ENCODE peak calls at places on chromosomes 6 and 20, in nine cellular contexts. V, R, D, A, O, W, Y, B and S are unnamed samples.

GRCh38 chr6:84897874-84898635 is 133.7 kb upstream of the TBX18 start:
- DNase-seq in V (no peak), R (no peak), D (no peak), A (no peak), O (peak), W (peak), Y (no peak), B (peak), S (no peak)

GRCh38 chr6:91681341-91681740 is 1094.5 kb upstream of the MAP3K7 start:
- DNase-seq in V (no peak), R (no peak), D (no peak), A (no peak), O (no peak), W (no peak), Y (no peak), B (no peak), S (no peak)

GRCh38 chr6:68976260-68976659 is 341.2 kb downstream of the ADGRB3 start:
- DNase-seq in V (peak), R (no peak), D (no peak), A (no peak), O (no peak), W (no peak), Y (no peak), B (no peak), S (no peak)

GRCh38 chr6:152441892-152442291 is 195.3 kb downstream of the SYNE1 start:
- DNase-seq in V (no peak), R (no peak), D (no peak), A (no peak), O (no peak), W (no peak), Y (no peak), B (no peak), S (no peak)

GRCh38 chr6:55642366-55642765 is 63.4 kb upstream of the HMGCLL1 start:
- DNase-seq in V (no peak), R (no peak), D (no peak), A (no peak), O (no peak), W (no peak), Y (no peak), B (no peak), S (no peak)

GRCh38 chr6:149235130-149235561 is 82.4 kb upstream of the TAB2 start:
- DNase-seq in V (no peak), R (no peak), D (no peak), A (peak), O (peak), W (peak), Y (no peak), B (peak), S (no peak)

GRCh38 chr20:17875106-17875980 is 93.3 kb downstream of the SNX5 start:
- DNase-seq in V (no peak), R (no peak), D (peak), A (no peak), O (peak), W (peak), Y (no peak), B (peak), S (no peak)

GRCh38 chr20:50189681-50190250 is 864 bp upstream of the CEBPB start:
- DNase-seq in V (peak), R (no peak), D (peak), A (no peak), O (no peak), W (no peak), Y (no peak), B (peak), S (no peak)

GRCh38 chr6:53524455-53524815 is 20.5 kb downstream of the GCLC start:
- DNase-seq in V (no peak), R (no peak), D (no peak), A (no peak), O (peak), W (peak), Y (no peak), B (peak), S (no peak)

GRCh38 chr6:28543671-28544131 is 18.0 kb downstream of the GPX5 start:
- DNase-seq in V (peak), R (no peak), D (no peak), A (peak), O (peak), W (no peak), Y (peak), B (peak), S (no peak)

GRCh38 chr20:54267510-54268003 is 59.7 kb downstream of the PFDN4 start:
- DNase-seq in V (peak), R (no peak), D (no peak), A (no peak), O (peak), W (no peak), Y (no peak), B (peak), S (no peak)

GRCh38 chr6:119942078-119942752 is 592.7 kb upstream of the MAN1A1 start:
- DNase-seq in V (no peak), R (no peak), D (no peak), A (no peak), O (no peak), W (no peak), Y (no peak), B (no peak), S (no peak)

GRCh38 chr6:143262859-143263258 is 187.6 kb downstream of the ADAT2 start:
- DNase-seq in V (no peak), R (no peak), D (no peak), A (no peak), O (no peak), W (no peak), Y (no peak), B (no peak), S (no peak)

GRCh38 chr6:24797596-24798216 is 1.0 kb downstream of the ARMH2 start:
- DNase-seq in V (no peak), R (no peak), D (no peak), A (no peak), O (peak), W (no peak), Y (no peak), B (peak), S (no peak)

GRCh38 chr6:43761666-43762409 is 8.2 kb upstream of the VEGFA start:
- DNase-seq in V (no peak), R (no peak), D (peak), A (no peak), O (no peak), W (no peak), Y (no peak), B (no peak), S (no peak)

GRCh38 chr6:86937219-86938079 is at the start of gene HTR1E:
- DNase-seq in V (peak), R (no peak), D (no peak), A (no peak), O (peak), W (no peak), Y (no peak), B (peak), S (peak)

GRCh38 chr6:119832411-119832810 is 482.9 kb upstream of the MAN1A1 start:
- DNase-seq in V (no peak), R (no peak), D (no peak), A (no peak), O (no peak), W (no peak), Y (no peak), B (no peak), S (no peak)

GRCh38 chr6:5287205-5287965 is 26.1 kb downstream of the FARS2 start:
- DNase-seq in V (no peak), R (no peak), D (no peak), A (no peak), O (peak), W (peak), Y (no peak), B (peak), S (no peak)

GRCh38 chr20:13222319-13222716 is 1.2 kb downstream of the ISM1 start:
- DNase-seq in V (peak), R (no peak), D (no peak), A (no peak), O (no peak), W (no peak), Y (no peak), B (no peak), S (no peak)

GRCh38 chr6:18488526-18489270 is 101.5 kb downstream of the RNF144B start:
- DNase-seq in V (no peak), R (peak), D (no peak), A (no peak), O (peak), W (no peak), Y (no peak), B (no peak), S (no peak)

GRCh38 chr20:58081842-58082241 is 146.6 kb downstream of the ANKRD60 start:
- DNase-seq in V (no peak), R (no peak), D (no peak), A (no peak), O (peak), W (no peak), Y (no peak), B (peak), S (no peak)

GRCh38 chr6:91705646-91706045 is 1118.8 kb upstream of the MAP3K7 start:
- DNase-seq in V (no peak), R (no peak), D (no peak), A (no peak), O (peak), W (no peak), Y (no peak), B (no peak), S (no peak)

GRCh38 chr20:33689973-33690372 is 3.8 kb upstream of the E2F1 start:
- DNase-seq in V (no peak), R (no peak), D (no peak), A (peak), O (peak), W (no peak), Y (peak), B (peak), S (peak)

GRCh38 chr6:122947355-122947754 is 48.7 kb upstream of the CLVS2 start:
- DNase-seq in V (peak), R (no peak), D (no peak), A (no peak), O (peak), W (peak), Y (no peak), B (no peak), S (peak)

GRCh38 chr6:25971187-25971811 is 8.7 kb downstream of the TRIM38 start:
- DNase-seq in V (no peak), R (no peak), D (no peak), A (no peak), O (peak), W (peak), Y (no peak), B (peak), S (no peak)

GRCh38 chr6:92635553-92636153 is 783.7 kb downstream of the EPHA7 start:
- DNase-seq in V (no peak), R (no peak), D (no peak), A (no peak), O (no peak), W (no peak), Y (no peak), B (no peak), S (no peak)

GRCh38 chr6:47495954-47496545 is 18.5 kb downstream of the CD2AP start:
- DNase-seq in V (no peak), R (no peak), D (no peak), A (no peak), O (no peak), W (no peak), Y (no peak), B (no peak), S (no peak)

GRCh38 chr6:164398647-164399046 is 910.8 kb downstream of the C6orf118 start:
- DNase-seq in V (no peak), R (no peak), D (no peak), A (no peak), O (no peak), W (no peak), Y (no peak), B (no peak), S (no peak)
- H3K4me3 ChIP-seq in V (no peak), R (no peak), D (no peak), A (no peak), O (no peak), W (no peak), Y (no peak), B (no peak), S (no peak)

DNA sequence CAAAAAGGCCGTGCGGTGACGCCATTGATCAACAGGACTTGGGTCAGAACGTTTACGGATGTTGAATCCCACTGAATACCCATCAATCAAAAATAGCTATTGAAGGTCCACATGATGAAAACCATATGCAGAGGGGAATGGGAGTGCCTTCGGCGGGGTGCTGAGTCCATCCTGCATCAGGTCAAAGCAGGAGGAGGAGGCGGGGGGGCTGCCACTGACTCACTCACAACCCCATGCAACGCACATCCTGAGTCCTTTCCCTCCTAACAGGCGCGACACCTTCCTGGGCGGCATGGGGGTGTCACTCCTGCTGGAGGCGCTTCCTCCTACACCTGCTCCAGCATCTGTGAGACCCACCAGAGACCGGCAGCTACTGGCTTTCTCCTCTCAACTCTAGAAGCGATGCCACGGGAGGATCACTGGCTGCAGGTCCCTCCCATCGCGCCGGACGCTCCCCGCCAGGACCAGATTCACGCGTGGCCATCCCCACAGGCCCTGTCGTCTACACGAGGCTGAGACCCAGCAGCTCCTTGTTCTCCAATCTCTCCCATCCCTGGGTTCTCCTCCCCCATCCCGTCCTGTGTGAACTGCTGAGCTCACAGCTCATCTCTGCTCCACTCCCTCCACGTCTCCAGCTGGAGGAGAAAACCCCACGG is 170.6 kb upstream of the THBS2 start:
- DNase-seq in V (no peak), R (no peak), D (no peak), A (no peak), O (no peak), W (no peak), Y (no peak), B (no peak), S (no peak)
- H3K4me3 ChIP-seq in V (no peak), R (no peak), D (no peak), A (no peak), O (no peak), W (peak), Y (no peak), B (no peak), S (no peak)

GRCh38 chr20:46400253-46400652 is 6.2 kb downstream of the ELMO2 start:
- DNase-seq in V (peak), R (no peak), D (no peak), A (no peak), O (peak), W (peak), Y (no peak), B (peak), S (no peak)
- H3K4me3 ChIP-seq in V (peak), R (no peak), D (peak), A (peak), O (no peak), W (peak), Y (peak), B (no peak), S (peak)

DNA sequence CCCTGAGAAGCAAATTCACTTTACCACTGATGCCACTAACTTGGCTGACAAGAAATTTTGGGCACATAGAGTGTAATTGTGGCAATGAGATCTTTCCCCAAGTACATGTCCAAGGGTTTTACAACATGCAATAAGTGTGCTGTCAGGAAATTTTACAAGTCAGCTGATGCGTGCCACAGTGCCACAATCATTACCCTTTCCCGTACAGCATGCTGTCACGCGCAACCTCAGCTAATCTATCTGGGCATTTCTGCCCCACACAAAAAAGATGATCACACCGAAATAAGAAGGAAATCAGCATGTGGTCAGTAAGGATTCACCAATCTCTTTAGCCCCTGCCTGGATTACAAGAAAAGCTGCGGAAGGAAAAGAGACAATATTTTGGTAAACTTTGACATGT is 163.6 kb upstream of the PREP start:
- DNase-seq in V (no peak), R (no peak), D (no peak), A (no peak), O (peak), W (no peak), Y (no peak), B (no peak), S (no peak)
- H3K4me3 ChIP-seq in V (no peak), R (no peak), D (no peak), A (no peak), O (no peak), W (no peak), Y (no peak), B (no peak), S (no peak)

DNA sequence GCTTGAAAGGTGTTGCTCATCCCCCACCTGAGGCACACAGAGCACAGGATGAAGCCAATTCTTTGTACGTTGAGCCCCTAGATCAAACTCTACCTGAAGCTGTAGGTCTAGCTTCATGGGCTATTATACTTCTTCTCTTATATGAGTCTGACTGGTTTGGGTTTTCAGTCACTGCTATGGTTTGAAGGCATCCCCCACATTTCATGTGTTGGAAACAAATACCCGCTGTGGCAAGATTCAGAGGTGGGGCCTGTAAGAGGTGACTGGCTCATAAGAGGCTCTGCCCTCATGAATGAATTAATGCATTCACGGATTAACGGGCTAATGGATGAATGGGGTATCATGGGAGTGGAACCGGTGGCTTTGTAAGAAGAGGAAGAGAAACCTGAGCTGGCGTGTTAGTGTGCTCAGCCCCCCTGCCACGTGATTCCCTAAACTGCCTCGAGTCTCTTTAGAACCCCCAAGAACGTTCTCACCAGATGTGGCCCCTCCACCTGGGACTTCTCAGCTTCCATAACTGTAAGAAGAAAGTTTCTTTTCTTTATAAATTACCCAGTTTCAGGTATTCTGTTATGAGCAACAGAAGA is 39.2 kb downstream of the PREX1 start:
- DNase-seq in V (no peak), R (no peak), D (no peak), A (no peak), O (no peak), W (no peak), Y (no peak), B (no peak), S (no peak)
- H3K4me3 ChIP-seq in V (no peak), R (no peak), D (no peak), A (no peak), O (no peak), W (no peak), Y (no peak), B (no peak), S (no peak)